ENCODE peak calls at places on chromosomes 3 and 15, in eight cellular contexts. One of them, this sample, is unnamed.

GRCh38 chr3:152720941-152721718 is 113.8 kb upstream of the P2RY1 start:
- DNase-seq in nephron progenitor cell: no peak
- DNase-seq in GM20000: no peak
- DNase-seq in stomach: no peak
- DNase-seq in GM23338: peak
- DNase-seq in OCI-LY7: no peak
- DNase-seq in A549: no peak
- DNase-seq in GM12865: no peak
- DNase-seq in this sample: no peak

GRCh38 chr15:45715528-45715927 is 80.7 kb downstream of the SQOR start:
- DNase-seq in nephron progenitor cell: no peak
- DNase-seq in GM20000: no peak
- DNase-seq in stomach: no peak
- DNase-seq in GM23338: peak
- DNase-seq in OCI-LY7: peak
- DNase-seq in A549: no peak
- DNase-seq in GM12865: no peak
- DNase-seq in this sample: no peak

GRCh38 chr3:113166719-113167492 is 44.5 kb upstream of the BOC start:
- DNase-seq in nephron progenitor cell: peak
- DNase-seq in GM20000: no peak
- DNase-seq in stomach: no peak
- DNase-seq in GM23338: peak
- DNase-seq in OCI-LY7: no peak
- DNase-seq in A549: no peak
- DNase-seq in GM12865: no peak
- DNase-seq in this sample: peak

GRCh38 chr3:192916455-192917257 is 1.0 kb downstream of the MB21D2 start:
- DNase-seq in nephron progenitor cell: peak
- DNase-seq in GM20000: no peak
- DNase-seq in stomach: peak
- DNase-seq in GM23338: peak
- DNase-seq in OCI-LY7: no peak
- DNase-seq in A549: peak
- DNase-seq in GM12865: peak
- DNase-seq in this sample: peak

GRCh38 chr3:130705501-130705900 is 41.1 kb downstream of the PIK3R4 start:
- DNase-seq in nephron progenitor cell: no peak
- DNase-seq in GM20000: no peak
- DNase-seq in stomach: no peak
- DNase-seq in GM23338: no peak
- DNase-seq in OCI-LY7: no peak
- DNase-seq in A549: no peak
- DNase-seq in GM12865: no peak
- DNase-seq in this sample: no peak

GRCh38 chr3:27639271-27639670 is 82.9 kb downstream of the EOMES start:
- DNase-seq in nephron progenitor cell: no peak
- DNase-seq in GM20000: no peak
- DNase-seq in stomach: no peak
- DNase-seq in GM23338: no peak
- DNase-seq in OCI-LY7: no peak
- DNase-seq in A549: no peak
- DNase-seq in GM12865: no peak
- DNase-seq in this sample: no peak

GRCh38 chr3:167899090-167899489 is 163.6 kb downstream of the SERPINI1 start:
- DNase-seq in nephron progenitor cell: no peak
- DNase-seq in GM20000: no peak
- DNase-seq in stomach: no peak
- DNase-seq in GM23338: no peak
- DNase-seq in OCI-LY7: no peak
- DNase-seq in A549: no peak
- DNase-seq in GM12865: no peak
- DNase-seq in this sample: no peak

GRCh38 chr3:126449621-126450051 is 26.1 kb downstream of the ZXDC start:
- DNase-seq in nephron progenitor cell: no peak
- DNase-seq in GM20000: no peak
- DNase-seq in stomach: peak
- DNase-seq in GM23338: no peak
- DNase-seq in OCI-LY7: no peak
- DNase-seq in A549: no peak
- DNase-seq in GM12865: no peak
- DNase-seq in this sample: peak

GRCh38 chr15:64251658-64252057 is 88.8 kb upstream of the PPIB start:
- DNase-seq in nephron progenitor cell: no peak
- DNase-seq in GM20000: no peak
- DNase-seq in stomach: no peak
- DNase-seq in GM23338: no peak
- DNase-seq in OCI-LY7: no peak
- DNase-seq in A549: no peak
- DNase-seq in GM12865: no peak
- DNase-seq in this sample: no peak

GRCh38 chr15:101602801-101603200 is 49.4 kb downstream of the TM2D3 start:
- DNase-seq in nephron progenitor cell: no peak
- DNase-seq in GM20000: no peak
- DNase-seq in stomach: no peak
- DNase-seq in GM23338: no peak
- DNase-seq in OCI-LY7: no peak
- DNase-seq in A549: no peak
- DNase-seq in GM12865: no peak
- DNase-seq in this sample: no peak

GRCh38 chr15:75357976-75358673 is 10.3 kb downstream of the MAN2C1 start:
- DNase-seq in nephron progenitor cell: no peak
- DNase-seq in GM20000: no peak
- DNase-seq in stomach: no peak
- DNase-seq in GM23338: no peak
- DNase-seq in OCI-LY7: no peak
- DNase-seq in A549: no peak
- DNase-seq in GM12865: no peak
- DNase-seq in this sample: no peak

GRCh38 chr15:35007397-35007796 is 19.3 kb upstream of the ZNF770 start:
- DNase-seq in nephron progenitor cell: no peak
- DNase-seq in GM20000: no peak
- DNase-seq in stomach: no peak
- DNase-seq in GM23338: no peak
- DNase-seq in OCI-LY7: no peak
- DNase-seq in A549: no peak
- DNase-seq in GM12865: no peak
- DNase-seq in this sample: no peak

GRCh38 chr3:25428950-25429349 is 887 bp downstream of the RARB start:
- DNase-seq in nephron progenitor cell: no peak
- DNase-seq in GM20000: no peak
- DNase-seq in stomach: no peak
- DNase-seq in GM23338: no peak
- DNase-seq in OCI-LY7: no peak
- DNase-seq in A549: no peak
- DNase-seq in GM12865: no peak
- DNase-seq in this sample: no peak

GRCh38 chr3:25429441-25429907 is 1.4 kb downstream of the RARB start:
- DNase-seq in nephron progenitor cell: peak
- DNase-seq in GM20000: no peak
- DNase-seq in stomach: peak
- DNase-seq in GM23338: no peak
- DNase-seq in OCI-LY7: no peak
- DNase-seq in A549: no peak
- DNase-seq in GM12865: no peak
- DNase-seq in this sample: no peak

GRCh38 chr3:25426408-25426807 is 1.7 kb upstream of the RARB start:
- DNase-seq in nephron progenitor cell: no peak
- DNase-seq in GM20000: no peak
- DNase-seq in stomach: no peak
- DNase-seq in GM23338: peak
- DNase-seq in OCI-LY7: no peak
- DNase-seq in A549: peak
- DNase-seq in GM12865: no peak
- DNase-seq in this sample: no peak

GRCh38 chr3:25427155-25428002 is 684 bp upstream of the RARB start:
- DNase-seq in nephron progenitor cell: no peak
- DNase-seq in GM20000: no peak
- DNase-seq in stomach: no peak
- DNase-seq in GM23338: no peak
- DNase-seq in OCI-LY7: no peak
- DNase-seq in A549: peak
- DNase-seq in GM12865: no peak
- DNase-seq in this sample: no peak

DNA sequence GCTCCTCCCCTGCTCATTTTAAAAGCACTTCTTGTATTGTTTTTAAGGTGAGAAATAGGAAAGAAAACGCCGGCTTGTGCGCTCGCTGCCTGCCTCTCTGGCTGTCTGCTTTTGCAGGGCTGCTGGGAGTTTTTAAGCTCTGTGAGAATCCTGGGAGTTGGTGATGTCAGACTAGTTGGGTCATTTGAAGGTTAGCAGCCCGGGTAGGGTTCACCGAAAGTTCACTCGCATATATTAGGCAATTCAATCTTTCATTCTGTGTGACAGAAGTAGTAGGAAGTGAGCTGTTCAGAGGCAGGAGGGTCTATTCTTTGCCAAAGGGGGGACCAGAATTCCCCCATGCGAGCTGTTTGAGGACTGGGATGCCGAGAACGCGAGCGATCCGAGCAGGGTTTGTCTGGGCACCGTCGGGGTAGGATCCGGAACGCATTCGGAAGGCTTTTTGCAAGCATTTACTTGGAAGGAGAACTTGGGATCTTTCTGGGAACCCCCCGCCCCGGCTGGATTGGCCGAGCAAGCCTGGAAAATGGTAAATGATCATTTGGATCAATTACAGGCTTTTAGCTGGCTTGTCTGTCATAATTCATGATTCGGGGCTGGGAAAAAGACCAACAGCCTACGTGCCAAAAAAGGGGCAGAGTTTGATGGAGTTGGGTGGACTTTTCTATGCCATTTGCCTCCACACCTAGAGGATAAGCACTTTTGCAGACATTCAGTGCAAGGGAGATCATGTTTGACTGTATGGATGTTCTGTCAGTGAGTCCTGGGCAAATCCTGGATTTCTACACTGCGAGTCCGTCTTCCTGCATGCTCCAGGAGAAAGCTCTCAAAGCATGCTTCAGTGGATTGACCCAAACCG is at the start of gene RARB:
- DNase-seq in nephron progenitor cell: peak
- DNase-seq in GM20000: peak
- DNase-seq in stomach: peak
- DNase-seq in GM23338: peak
- DNase-seq in OCI-LY7: no peak
- DNase-seq in A549: peak
- DNase-seq in GM12865: peak
- DNase-seq in this sample: peak
- TF ChIP-seq CTCF in nephron progenitor cell: no peak
- TF ChIP-seq CTCF in GM20000: no peak
- TF ChIP-seq CTCF in stomach: no peak
- TF ChIP-seq CTCF in GM23338: no peak
- TF ChIP-seq CTCF in OCI-LY7: no peak
- TF ChIP-seq CTCF in A549: no peak
- TF ChIP-seq CTCF in GM12865: no peak
- TF ChIP-seq CTCF in this sample: no peak

DNA sequence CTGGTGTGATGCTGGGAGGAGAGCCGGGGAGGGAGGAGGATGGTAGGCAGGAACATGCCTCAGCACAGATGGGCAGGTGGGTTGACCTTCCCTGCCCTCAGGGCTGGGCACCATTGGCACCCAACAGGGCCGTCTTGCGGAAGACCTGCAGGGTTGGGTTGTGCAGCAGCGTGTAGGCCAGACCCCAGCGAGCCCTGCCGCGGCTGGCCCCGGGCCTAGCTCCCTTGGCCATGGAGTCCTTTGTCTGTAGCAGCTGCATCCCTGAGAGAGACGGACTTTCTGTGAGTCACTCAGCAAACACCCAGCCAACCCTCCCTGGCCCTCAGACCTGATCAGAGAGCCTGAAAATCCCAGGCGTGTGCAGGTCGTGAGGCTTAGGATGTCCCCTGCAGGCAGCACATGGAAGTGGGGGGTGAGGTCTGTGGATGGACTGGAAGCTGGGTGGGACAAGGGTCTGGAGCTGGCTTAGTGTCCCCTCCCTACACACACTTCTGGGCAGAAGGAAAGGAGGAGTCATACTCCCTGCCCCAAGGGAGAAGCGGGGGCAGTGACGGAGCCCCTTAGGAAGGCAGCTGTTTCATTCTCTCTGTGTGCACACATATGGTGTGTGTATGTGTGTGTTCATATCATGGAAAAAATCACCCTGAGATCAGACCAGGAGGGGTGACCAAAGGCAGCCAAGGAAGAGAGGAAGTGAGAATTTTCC is 6.6 kb downstream of the ISLR start:
- DNase-seq in nephron progenitor cell: no peak
- DNase-seq in GM20000: no peak
- DNase-seq in stomach: no peak
- DNase-seq in GM23338: no peak
- DNase-seq in OCI-LY7: no peak
- DNase-seq in A549: peak
- DNase-seq in GM12865: no peak
- DNase-seq in this sample: no peak
- TF ChIP-seq CTCF in nephron progenitor cell: no peak
- TF ChIP-seq CTCF in GM20000: no peak
- TF ChIP-seq CTCF in stomach: no peak
- TF ChIP-seq CTCF in GM23338: no peak
- TF ChIP-seq CTCF in OCI-LY7: no peak
- TF ChIP-seq CTCF in A549: no peak
- TF ChIP-seq CTCF in GM12865: no peak
- TF ChIP-seq CTCF in this sample: peak

GRCh38 chr3:132342183-132342582 is 25.0 kb downstream of the ACP3 start:
- DNase-seq in nephron progenitor cell: no peak
- DNase-seq in GM20000: no peak
- DNase-seq in stomach: no peak
- DNase-seq in GM23338: peak
- DNase-seq in OCI-LY7: no peak
- DNase-seq in A549: peak
- DNase-seq in GM12865: no peak
- DNase-seq in this sample: no peak
- TF ChIP-seq CTCF in nephron progenitor cell: no peak
- TF ChIP-seq CTCF in GM20000: no peak
- TF ChIP-seq CTCF in stomach: no peak
- TF ChIP-seq CTCF in GM23338: peak
- TF ChIP-seq CTCF in OCI-LY7: no peak
- TF ChIP-seq CTCF in A549: peak
- TF ChIP-seq CTCF in GM12865: no peak
- TF ChIP-seq CTCF in this sample: peak

DNA sequence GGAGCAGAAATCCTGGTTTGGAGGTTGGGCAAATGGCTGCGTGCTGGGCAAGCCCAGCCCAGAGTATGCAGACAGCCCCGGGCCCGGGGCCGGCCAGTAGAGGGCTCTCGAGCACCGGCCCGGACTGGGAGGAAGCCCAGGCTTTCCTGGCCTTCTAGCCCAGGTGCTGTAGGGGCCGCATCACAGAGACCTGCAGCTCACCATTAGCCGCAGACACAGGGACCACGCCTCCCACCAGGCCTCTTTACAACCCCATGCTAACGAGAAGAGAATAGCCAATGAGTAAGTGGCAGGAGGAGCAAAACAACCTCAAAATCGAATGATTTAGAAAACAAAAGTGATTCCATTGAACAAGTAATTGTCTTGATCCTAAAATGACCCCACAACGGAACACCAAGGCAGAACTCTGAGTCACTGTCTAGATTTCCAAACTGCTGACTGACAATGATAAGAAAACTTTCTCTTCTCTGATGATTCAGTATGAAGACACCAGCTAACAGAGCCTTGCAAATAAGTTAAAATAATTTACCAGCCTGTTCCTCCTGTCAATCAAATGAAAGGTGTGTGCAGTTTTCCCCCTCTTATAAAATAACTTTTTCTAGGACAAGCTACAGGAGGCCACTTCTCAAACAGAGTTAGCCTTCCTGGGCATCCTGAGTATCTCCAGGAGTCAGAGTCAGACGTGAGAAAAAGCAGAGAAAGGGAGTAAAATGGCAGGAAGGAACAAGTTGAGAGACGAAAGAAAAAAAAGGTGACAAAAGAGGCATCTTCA is 102.2 kb downstream of the DGKG start:
- DNase-seq in nephron progenitor cell: peak
- DNase-seq in GM20000: peak
- DNase-seq in stomach: peak
- DNase-seq in GM23338: peak
- DNase-seq in OCI-LY7: peak
- DNase-seq in A549: peak
- DNase-seq in GM12865: peak
- DNase-seq in this sample: peak
- TF ChIP-seq CTCF in nephron progenitor cell: peak
- TF ChIP-seq CTCF in GM20000: peak
- TF ChIP-seq CTCF in stomach: peak
- TF ChIP-seq CTCF in GM23338: peak
- TF ChIP-seq CTCF in OCI-LY7: peak
- TF ChIP-seq CTCF in A549: peak
- TF ChIP-seq CTCF in GM12865: peak
- TF ChIP-seq CTCF in this sample: peak